ENCODE peak calls at places on chromosome 19, in four cellular contexts. R is uterus, S is progenitor cell of endocrine pancreas, Q is ovary. H is an unnamed sample.

GRCh38 chr19:46844067-46844489 is 6.6 kb downstream of the AP2S1 start:
- DNase-seq in R (no peak), S (no peak), Q (no peak), H (no peak)

GRCh38 chr19:39479916-39480315 is 722 bp upstream of the TIMM50 start:
- DNase-seq in R (no peak), S (no peak), Q (no peak), H (no peak)

GRCh38 chr19:49684251-49684982 is 5.0 kb upstream of the ADM5 start:
- DNase-seq in R (no peak), S (no peak), Q (peak), H (peak)

GRCh38 chr19:54355675-54356074 is 9.1 kb downstream of the LAIR1 start:
- DNase-seq in R (no peak), S (no peak), Q (no peak), H (no peak)

GRCh38 chr19:10334340-10335148 is 1.2 kb upstream of the RAVER1 start:
- DNase-seq in R (peak), S (peak), Q (peak), H (peak)

GRCh38 chr19:47253467-47253881 is 2.9 kb upstream of the CCDC9 start:
- DNase-seq in R (no peak), S (no peak), Q (no peak), H (no peak)

GRCh38 chr19:40464059-40465024 is 1.2 kb downstream of the BLVRB start:
- DNase-seq in R (peak), S (peak), Q (peak), H (peak)

GRCh38 chr19:3977242-3978143 is 6.6 kb upstream of the DAPK3 start:
- DNase-seq in R (no peak), S (no peak), Q (peak), H (no peak)

GRCh38 chr19:48624791-48625723 is 5.8 kb downstream of the SPHK2 start:
- DNase-seq in R (no peak), S (no peak), Q (peak), H (no peak)

GRCh38 chr19:13300421-13301030 is 150.3 kb downstream of the IER2 start:
- DNase-seq in R (no peak), S (no peak), Q (no peak), H (no peak)

GRCh38 chr19:13301627-13302334 is 151.6 kb downstream of the IER2 start:
- DNase-seq in R (no peak), S (no peak), Q (no peak), H (no peak)

GRCh38 chr19:13298565-13299481 is 148.6 kb downstream of the IER2 start:
- DNase-seq in R (no peak), S (no peak), Q (no peak), H (no peak)

GRCh38 chr19:13297023-13297422 is 146.8 kb downstream of the IER2 start:
- DNase-seq in R (no peak), S (no peak), Q (no peak), H (no peak)

GRCh38 chr19:13299838-13300237 is 149.6 kb downstream of the IER2 start:
- DNase-seq in R (no peak), S (no peak), Q (no peak), H (no peak)
- TF ChIP-seq CTCF in R (no peak), S (no peak), Q (no peak), H (no peak)

DNA sequence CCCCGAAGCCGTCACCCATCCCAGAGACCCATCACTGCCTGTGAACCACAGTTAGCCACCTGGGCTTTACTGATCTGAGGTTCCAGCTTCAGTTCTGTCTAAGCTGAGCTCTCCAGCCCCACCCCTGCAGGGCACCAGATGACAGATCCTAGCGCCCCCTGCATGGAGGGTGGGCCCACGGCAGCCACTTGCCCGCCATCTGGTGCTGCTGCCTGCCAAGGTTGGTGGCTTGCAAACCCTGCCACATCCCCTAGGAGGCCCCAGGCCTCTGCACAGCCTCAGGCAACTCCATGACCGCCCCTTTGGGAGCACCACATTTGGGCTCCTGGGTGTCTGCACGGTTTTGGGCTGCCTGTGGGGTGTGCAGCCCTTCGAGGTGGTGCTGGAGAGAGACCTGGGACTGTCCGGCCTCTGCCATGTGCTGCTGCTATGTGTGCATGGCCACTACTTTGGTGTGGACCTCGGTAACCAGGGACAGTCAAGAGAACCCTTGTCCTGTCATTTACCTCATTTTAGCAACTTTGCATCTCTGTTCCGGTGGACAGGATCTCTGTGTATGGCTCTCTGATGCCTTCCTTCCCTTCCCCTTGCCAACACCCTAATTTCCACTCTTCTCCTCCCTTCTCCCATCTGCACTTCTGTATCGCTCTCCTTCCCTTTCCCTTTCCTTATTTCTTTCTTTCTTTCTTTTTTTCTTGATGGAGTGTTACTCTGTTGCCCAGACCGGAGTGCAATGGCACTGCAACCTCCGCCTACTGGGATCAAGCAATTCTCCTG is 17.4 kb upstream of the SDHAF1 start:
- DNase-seq in R (no peak), S (no peak), Q (no peak), H (no peak)
- TF ChIP-seq CTCF in R (no peak), S (peak), Q (no peak), H (peak)

GRCh38 chr19:18282788-18283141 is 1.3 kb upstream of the JUND start:
- DNase-seq in R (no peak), S (no peak), Q (peak), H (no peak)

GRCh38 chr19:18283338-18283737 is 1.9 kb upstream of the JUND start:
- DNase-seq in R (no peak), S (no peak), Q (peak), H (no peak)

GRCh38 chr19:18281082-18282020 is at the start of gene JUND:
- DNase-seq in R (peak), S (peak), Q (peak), H (peak)

GRCh38 chr19:18280247-18281081 is 958 bp downstream of the JUND start:
- DNase-seq in R (peak), S (peak), Q (peak), H (peak)

GRCh38 chr19:18282021-18282787 is 782 bp upstream of the JUND start:
- DNase-seq in R (no peak), S (no peak), Q (peak), H (no peak)
- TF ChIP-seq CTCF in R (peak), S (no peak), Q (no peak), H (peak)

GRCh38 chr19:55383279-55383788 is 758 bp downstream of the TMEM238 start:
- DNase-seq in R (no peak), S (no peak), Q (peak), H (no peak)

GRCh38 chr19:55385236-55385748 is 440 bp upstream of the RPL28 start:
- DNase-seq in R (peak), S (peak), Q (peak), H (peak)

GRCh38 chr19:55382522-55383054 is 1.5 kb downstream of the TMEM238 start:
- DNase-seq in R (no peak), S (no peak), Q (no peak), H (no peak)

GRCh38 chr19:55384576-55385235 is 614 bp upstream of the TMEM238 start:
- DNase-seq in R (peak), S (no peak), Q (peak), H (no peak)

DNA sequence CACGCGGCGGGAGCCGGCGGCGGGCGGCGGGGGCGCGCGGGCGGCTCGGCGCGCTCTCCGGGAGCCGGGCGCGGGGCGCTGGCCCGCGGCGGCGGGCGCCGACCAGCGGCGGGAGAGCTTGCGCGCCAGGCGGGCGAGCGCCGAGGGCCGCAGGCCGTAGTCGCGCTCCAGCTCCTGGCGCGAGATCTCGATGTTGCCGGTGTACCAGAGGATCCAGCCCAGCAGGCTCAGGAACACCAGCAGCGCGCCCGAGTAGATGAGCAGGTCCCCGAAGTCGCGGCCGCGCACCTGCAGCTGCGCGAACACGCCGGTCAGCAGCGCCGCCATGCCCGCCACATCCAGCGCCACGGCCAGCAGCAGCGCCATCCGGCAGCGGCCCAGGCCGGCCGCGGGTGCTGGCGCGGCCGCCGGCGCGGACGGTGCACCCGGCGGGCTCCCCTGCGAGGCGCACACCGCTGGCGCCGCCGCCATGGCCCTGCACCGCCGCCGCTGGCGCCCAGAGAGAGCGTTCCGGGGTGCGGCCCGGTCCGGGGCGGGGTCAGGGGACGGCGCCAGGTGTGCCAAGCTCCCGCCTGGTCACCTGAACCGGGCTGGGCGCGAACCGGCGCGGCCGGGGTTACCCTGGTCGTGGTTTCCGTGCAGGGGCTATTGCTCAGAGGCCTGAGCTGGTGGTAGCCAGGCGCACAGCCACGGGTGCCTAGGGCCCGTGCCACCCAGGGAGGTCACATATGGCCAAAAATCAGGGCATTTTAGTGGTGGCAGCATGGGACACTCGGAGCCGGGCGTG is at the start of gene TMEM238:
- DNase-seq in R (peak), S (peak), Q (peak), H (no peak)
- TF ChIP-seq CTCF in R (peak), S (peak), Q (peak), H (peak)

GRCh38 chr19:45591004-45591637 is 6.5 kb upstream of the OPA3 start:
- DNase-seq in R (no peak), S (peak), Q (no peak), H (no peak)
- TF ChIP-seq CTCF in R (no peak), S (peak), Q (no peak), H (peak)

GRCh38 chr19:2269244-2270156 is 12.5 kb downstream of the PEAK3 start:
- DNase-seq in R (peak), S (peak), Q (peak), H (peak)
- TF ChIP-seq CTCF in R (peak), S (peak), Q (peak), H (peak)